ENCODE peak calls at places on chromosomes 16 and 17, in four cellular contexts. B, K, H and T are unnamed samples.

GRCh38 chr17:4771519-4772234 is at the start of gene TM4SF5:
- DNase-seq in K (peak), B (no peak), H (no peak), T (no peak)

GRCh38 chr16:67296422-67296821 is 17.1 kb downstream of the PLEKHG4 start:
- DNase-seq in K (no peak), H (no peak), B (peak), T (no peak)

GRCh38 chr16:4298761-4299522 is 16.9 kb upstream of the GLIS2 start:
- DNase-seq in H (no peak), B (peak), K (peak), T (peak)

GRCh38 chr17:57766307-57766943 is 21.3 kb upstream of the CCDC182 start:
- DNase-seq in H (no peak), B (no peak), K (no peak), T (peak)

GRCh38 chr17:10107320-10108165 is 90.9 kb downstream of the GAS7 start:
- DNase-seq in K (no peak), H (no peak), B (no peak), T (no peak)

GRCh38 chr16:67723151-67723915 is 4.2 kb upstream of the GFOD2 start:
- DNase-seq in B (no peak), K (no peak), H (no peak), T (no peak)

GRCh38 chr16:66188786-66189725 is 177.4 kb upstream of the CDH5 start:
- DNase-seq in H (no peak), K (no peak), B (peak), T (no peak)

GRCh38 chr17:29032067-29032551 is 10.8 kb upstream of the PIPOX start:
- DNase-seq in B (no peak), H (no peak), K (no peak), T (no peak)

GRCh38 chr17:75844530-75845057 is 390 bp upstream of the UNC13D start:
- DNase-seq in B (no peak), K (peak), H (no peak), T (no peak)

GRCh38 chr17:11535231-11535630 is 63.0 kb upstream of the DNAH9 start:
- DNase-seq in K (no peak), H (no peak), B (no peak), T (no peak)

GRCh38 chr17:76912585-76912984 is 44.4 kb downstream of the MGAT5B start:
- DNase-seq in B (no peak), K (no peak), H (no peak), T (no peak)

GRCh38 chr16:86300746-86301480 is 209.4 kb upstream of the FOXF1 start:
- DNase-seq in H (no peak), K (no peak), B (no peak), T (peak)

GRCh38 chr17:29178750-29179231 is 1.4 kb downstream of the MYO18A start:
- DNase-seq in H (no peak), K (no peak), B (no peak), T (no peak)

GRCh38 chr17:66542183-66542966 is 240.0 kb downstream of the PRKCA start:
- DNase-seq in K (peak), B (peak), H (no peak), T (no peak)

GRCh38 chr17:16568541-16569357 is at the start of gene ZNF287:
- DNase-seq in H (peak), B (peak), K (peak), T (peak)

GRCh38 chr16:31420037-31420436 is 8.1 kb downstream of the COX6A2 start:
- DNase-seq in K (no peak), B (no peak), H (no peak), T (no peak)

GRCh38 chr16:88194397-88195020 is 188.2 kb upstream of the ZNF469 start:
- DNase-seq in K (peak), B (no peak), H (no peak), T (no peak)

GRCh38 chr17:73801455-73802100 is 157.3 kb upstream of the SDK2 start:
- DNase-seq in B (no peak), H (no peak), K (no peak), T (no peak)

GRCh38 chr17:3946711-3947235 is 17.5 kb downstream of the ATP2A3 start:
- DNase-seq in K (no peak), B (no peak), H (no peak), T (no peak)

GRCh38 chr16:13039526-13039925 is 138.1 kb downstream of the SHISA9 start:
- DNase-seq in B (no peak), K (no peak), H (no peak), T (no peak)

GRCh38 chr17:48554412-48555090 is 9.6 kb upstream of the HOXB2 start:
- DNase-seq in B (no peak), K (no peak), H (no peak), T (no peak)

GRCh38 chr16:89426736-89427525 is 63.4 kb downstream of the ANKRD11 start:
- DNase-seq in B (no peak), H (no peak), K (no peak), T (no peak)

GRCh38 chr16:71230122-71230845 is at the start of gene HYDIN:
- DNase-seq in K (peak), B (peak), H (no peak), T (peak)

GRCh38 chr16:83517398-83517797 is 290.4 kb upstream of the HSBP1 start:
- DNase-seq in K (no peak), B (no peak), H (no peak), T (no peak)

GRCh38 chr16:12688972-12689850 is 114.5 kb downstream of the CPPED1 start:
- DNase-seq in B (no peak), H (no peak), K (no peak), T (peak)

GRCh38 chr17:57485916-57486315 is 229.6 kb downstream of the MSI2 start:
- DNase-seq in B (no peak), H (no peak), K (no peak), T (no peak)

GRCh38 chr16:2537451-2538379 is at the start of gene PDPK1:
- DNase-seq in H (peak), K (peak), B (peak), T (peak)

GRCh38 chr16:15046692-15047376 is 9.0 kb downstream of the NTAN1 start:
- DNase-seq in K (no peak), H (no peak), B (no peak), T (no peak)